ENCODE peak calls at places on chromosomes 6 and 20, in four cellular contexts. L is adrenal gland; V is CD8-positive, alpha-beta T cell; J is stomach. O is an unnamed sample.
A peak's percentile ranks its signal among the peaks of the same experiment; 100 is the strongest.

GRCh38 chr20:37245181-37245580 is 16.4 kb downstream of the GHRH start:
- DNase-seq in L (no peak), J (no peak), V (no peak), O (no peak)

GRCh38 chr6:105981888-105982358 is 104.2 kb upstream of the PRDM1 start:
- DNase-seq in L (no peak), J (no peak), V (no peak), O (no peak)

GRCh38 chr6:149905371-149905910 is 7.5 kb upstream of the RAET1E start:
- DNase-seq in V (no peak), L (peak; percentile 37), J (no peak), O (no peak)

GRCh38 chr6:108690326-108691000 is 129.7 kb downstream of the FOXO3 start:
- DNase-seq in J (no peak), V (no peak), L (no peak), O (no peak)

GRCh38 chr20:45965169-45966002 is 6.6 kb downstream of the ZNF335 start:
- DNase-seq in V (no peak), L (peak; percentile 43), J (no peak), O (no peak)

GRCh38 chr20:41047279-41047974 is 18.8 kb downstream of the TOP1 start:
- DNase-seq in J (no peak), L (no peak), V (no peak), O (no peak)

GRCh38 chr20:257419-257818 is at the start of gene DEFB132:
- DNase-seq in L (no peak), V (no peak), J (no peak), O (no peak)

GRCh38 chr6:159826968-159827647 is 27.0 kb downstream of the PNLDC1 start:
- DNase-seq in J (no peak), V (no peak), L (no peak), O (no peak)

GRCh38 chr20:50121858-50122271 is 8.9 kb upstream of the UBE2V1 start:
- DNase-seq in L (no peak), J (no peak), V (no peak), O (no peak)

GRCh38 chr6:126307859-126308258 is 32.1 kb upstream of the CENPW start:
- DNase-seq in L (no peak), J (no peak), V (no peak), O (no peak)

GRCh38 chr20:59004763-59005522 is 2.1 kb downstream of the CTSZ start:
- DNase-seq in V (peak; percentile 51), J (peak; percentile 48), L (peak; percentile 70), O (peak; percentile 38)

GRCh38 chr20:20412750-20413149 is 44.8 kb downstream of the INSM1 start:
- DNase-seq in V (no peak), L (no peak), J (no peak), O (no peak)

GRCh38 chr6:138521800-138522199 is 22.5 kb upstream of the NHSL1 start:
- DNase-seq in J (no peak), L (no peak), V (no peak), O (no peak)

GRCh38 chr20:22511943-22512910 is 72.1 kb downstream of the FOXA2 start:
- DNase-seq in J (peak; percentile 86), L (no peak), V (no peak), O (no peak)

GRCh38 chr20:57774111-57774880 is 64.5 kb upstream of the PMEPA1 start:
- DNase-seq in J (no peak), V (no peak), L (no peak), O (no peak)

GRCh38 chr6:111737065-111737521 is 131.4 kb upstream of the TRAF3IP2 start:
- DNase-seq in J (no peak), L (no peak), V (peak; percentile 51), O (no peak)

GRCh38 chr20:46712056-46712636 is 2.7 kb downstream of the SLC2A10 start:
- DNase-seq in V (no peak), L (no peak), J (no peak), O (no peak)

GRCh38 chr6:25354078-25354940 is 75.1 kb downstream of the CARMIL1 start:
- DNase-seq in J (no peak), V (no peak), L (no peak), O (no peak)

GRCh38 chr6:7628479-7628878 is 38.5 kb downstream of the SNRNP48 start:
- DNase-seq in J (no peak), L (no peak), V (no peak), O (no peak)

GRCh38 chr20:59751075-59751711 is 146.9 kb downstream of the PHACTR3 start:
- DNase-seq in V (no peak), L (peak; percentile 87), J (peak; percentile 60), O (no peak)

GRCh38 chr6:89082439-89082838 is 1.9 kb downstream of the PNRC1 start:
- DNase-seq in V (no peak), L (no peak), J (no peak), O (no peak)

GRCh38 chr20:62231292-62231691 is 7.0 kb upstream of the OSBPL2 start:
- DNase-seq in L (no peak), J (no peak), V (no peak), O (no peak)

GRCh38 chr6:124882580-124883393 is 79.5 kb upstream of the RNF217 start:
- DNase-seq in J (no peak), V (no peak), L (no peak), O (no peak)

GRCh38 chr6:41509596-41509995 is 36.6 kb upstream of the FOXP4 start:
- DNase-seq in J (no peak), L (no peak), V (no peak), O (no peak)

GRCh38 chr6:157898169-157898568 is 75.1 kb downstream of the SNX9 start:
- DNase-seq in J (no peak), L (no peak), V (peak; percentile 46), O (no peak)

GRCh38 chr6:158222066-158222465 is 53.9 kb downstream of the GTF2H5 start:
- DNase-seq in V (no peak), J (no peak), L (peak; percentile 42), O (no peak)

GRCh38 chr6:154488802-154489437 is 21.6 kb downstream of the CNKSR3 start:
- DNase-seq in J (no peak), V (no peak), L (no peak), O (no peak)

GRCh38 chr20:419556-420168 is 11.6 kb downstream of the RBCK1 start:
- DNase-seq in V (no peak), L (no peak), J (no peak), O (no peak)

GRCh38 chr20:62219992-62220665 is at the start of gene HRH3:
- DNase-seq in V (peak; percentile 45), L (no peak), J (peak; percentile 53), O (no peak)

GRCh38 chr20:18647777-18648176 is 59.9 kb downstream of the DTD1 start:
- DNase-seq in L (no peak), J (no peak), V (no peak), O (no peak)

DNA sequence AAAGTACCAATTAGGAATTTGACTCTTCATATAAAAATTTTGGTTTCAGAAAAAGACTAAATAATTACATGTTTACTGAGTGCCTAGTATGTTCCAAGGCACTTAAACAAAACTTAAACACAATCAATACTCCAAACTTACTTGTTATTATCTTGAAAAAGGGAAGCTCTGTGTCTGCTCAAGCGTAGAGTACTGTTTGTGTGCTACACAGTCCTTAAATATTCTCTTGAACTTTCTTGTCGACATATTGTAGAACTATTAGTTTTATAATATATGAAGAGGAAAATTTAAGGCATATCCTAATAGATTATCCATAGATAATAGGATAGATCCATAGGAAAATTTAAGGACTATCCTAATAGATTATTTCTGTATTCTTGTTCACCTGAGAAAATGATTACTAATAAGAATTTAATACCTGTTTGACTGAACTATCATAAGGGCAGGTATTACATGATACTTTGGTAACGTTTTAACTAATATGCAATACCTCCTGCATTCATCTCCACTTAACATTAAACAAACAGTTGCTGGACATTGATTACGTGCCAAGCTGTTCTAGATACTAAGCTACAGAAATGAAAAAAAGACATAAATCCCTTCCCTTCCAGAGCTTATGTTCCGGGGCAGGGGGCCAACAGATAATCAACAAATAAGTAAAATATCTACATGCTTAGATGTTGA is 115.1 kb upstream of the BCLAF1 start:
- DNase-seq in V (no peak), J (no peak), L (no peak), O (no peak)
- H3K27ac ChIP-seq in V (no peak overlapping the region), J (peak overlapping the region; percentile 42), L (no peak overlapping the region), O (no peak overlapping the region)

GRCh38 chr20:25125636-25126035 is 43.7 kb upstream of the VSX1 start:
- DNase-seq in V (no peak), J (no peak), L (no peak), O (no peak)
- H3K36me3 ChIP-seq in V (no peaks in the 10 kb centered on the region), J (no peaks in the 10 kb centered on the region), L (no peaks in the 10 kb centered on the region), O (no peaks in the 10 kb centered on the region)

GRCh38 chr20:32007787-32008616 is 2.2 kb upstream of the CCM2L start:
- DNase-seq in L (peak; percentile 69), J (no peak), V (no peak), O (no peak)
- H3K27me3 ChIP-seq in L (no peaks in the 10 kb centered on the region), J (peaks cover 41% of the 10 kb centered on the region), V (no peaks in the 10 kb centered on the region), O (no peaks in the 10 kb centered on the region)

GRCh38 chr6:134853111-134854055 is 96.5 kb downstream of the ALDH8A1 start:
- DNase-seq in V (no peak), L (no peak), J (no peak), O (no peak)
- H3K27ac ChIP-seq in V (no peak overlapping the region), L (no peak overlapping the region), J (no peak overlapping the region), O (no peak overlapping the region)

GRCh38 chr20:63933646-63934045 is 22.6 kb downstream of the UCKL1 start:
- DNase-seq in J (no peak), V (no peak), L (no peak), O (no peak)
- H3K36me3 ChIP-seq in J (peaks cover 98% of the 10 kb centered on the region), V (peaks cover 39% of the 10 kb centered on the region), L (peaks cover 66% of the 10 kb centered on the region), O (peaks cover 36% of the 10 kb centered on the region)

GRCh38 chr6:96926425-96926824 is 1.9 kb downstream of the KLHL32 start:
- DNase-seq in V (no peak), J (no peak), L (no peak), O (no peak)
- H3K27me3 ChIP-seq in V (no peaks in the 10 kb centered on the region), J (no peaks in the 10 kb centered on the region), L (no peaks in the 10 kb centered on the region), O (no peaks in the 10 kb centered on the region)

GRCh38 chr20:12386821-12387220 is 469.1 kb downstream of the BTBD3 start:
- DNase-seq in V (no peak), J (no peak), L (no peak), O (no peak)

GRCh38 chr20:12383770-12384304 is 466.1 kb downstream of the BTBD3 start:
- DNase-seq in V (no peak), J (no peak), L (no peak), O (no peak)
- H3K27ac ChIP-seq in V (no peak overlapping the region), J (peak overlapping the region; percentile 45), L (no peak overlapping the region), O (no peak overlapping the region)